ENCODE peak calls at places on chromosomes 11 and 22, in four cellular contexts. One of them, this sample, is unnamed. For H3K4me1, the result is how much of the 10 kb centered on the place peaks cover.

GRCh38 chr22:49936018-49936972 is 17.9 kb downstream of the CRELD2 start:
- DNase-seq in body of pancreas: peak
- DNase-seq in GM23338: peak
- DNase-seq in adrenal gland: peak
- DNase-seq in this sample: peak

GRCh38 chr11:109405671-109406070 is 16.3 kb upstream of the C11orf87 start:
- DNase-seq in GM23338: no peak
- DNase-seq in adrenal gland: no peak
- DNase-seq in body of pancreas: no peak
- DNase-seq in this sample: peak

GRCh38 chr11:76216536-76217326 is 10.4 kb upstream of the WNT11 start:
- DNase-seq in adrenal gland: peak
- DNase-seq in body of pancreas: no peak
- DNase-seq in GM23338: no peak
- DNase-seq in this sample: no peak

GRCh38 chr11:60944504-60945294 is 7.3 kb downstream of the SLC15A3 start:
- DNase-seq in body of pancreas: no peak
- DNase-seq in GM23338: peak
- DNase-seq in adrenal gland: no peak
- DNase-seq in this sample: no peak

GRCh38 chr11:11148104-11148509 is 204.9 kb downstream of the CSNK2A3 start:
- DNase-seq in body of pancreas: peak
- DNase-seq in adrenal gland: peak
- DNase-seq in GM23338: peak
- DNase-seq in this sample: peak

GRCh38 chr11:11963842-11964773 is 44.3 kb downstream of the DKK3 start:
- DNase-seq in body of pancreas: no peak
- DNase-seq in adrenal gland: no peak
- DNase-seq in GM23338: no peak
- DNase-seq in this sample: no peak

GRCh38 chr22:30605449-30606110 is 1.4 kb upstream of the TCN2 start:
- DNase-seq in body of pancreas: peak
- DNase-seq in adrenal gland: peak
- DNase-seq in GM23338: peak
- DNase-seq in this sample: no peak

GRCh38 chr11:61978703-61979661 is 11.5 kb upstream of the FTH1 start:
- DNase-seq in adrenal gland: peak
- DNase-seq in body of pancreas: no peak
- DNase-seq in GM23338: no peak
- DNase-seq in this sample: no peak

GRCh38 chr11:1531961-1532586 is 40.0 kb downstream of the DUSP8 start:
- DNase-seq in GM23338: no peak
- DNase-seq in body of pancreas: no peak
- DNase-seq in adrenal gland: peak
- DNase-seq in this sample: no peak

GRCh38 chr11:94024547-94024946 is 3.4 kb downstream of the HEPHL1 start:
- DNase-seq in body of pancreas: no peak
- DNase-seq in adrenal gland: no peak
- DNase-seq in GM23338: no peak
- DNase-seq in this sample: no peak

GRCh38 chr11:94023856-94024255 is 2.7 kb downstream of the HEPHL1 start:
- DNase-seq in adrenal gland: no peak
- DNase-seq in body of pancreas: no peak
- DNase-seq in GM23338: no peak
- DNase-seq in this sample: no peak

GRCh38 chr11:94017446-94017845 is 3.7 kb upstream of the HEPHL1 start:
- DNase-seq in GM23338: no peak
- DNase-seq in body of pancreas: no peak
- DNase-seq in adrenal gland: no peak
- DNase-seq in this sample: peak

GRCh38 chr11:94020777-94021615 is at the start of gene HEPHL1:
- DNase-seq in GM23338: peak
- DNase-seq in body of pancreas: no peak
- DNase-seq in adrenal gland: no peak
- DNase-seq in this sample: no peak

GRCh38 chr11:94018721-94019120 is 2.4 kb upstream of the HEPHL1 start:
- DNase-seq in GM23338: no peak
- DNase-seq in adrenal gland: no peak
- DNase-seq in body of pancreas: no peak
- DNase-seq in this sample: no peak
- H3K27ac ChIP-seq in GM23338: no peak
- H3K27ac ChIP-seq in adrenal gland: no peak
- H3K27ac ChIP-seq in body of pancreas: no peak
- H3K27ac ChIP-seq in this sample: no peak

DNA sequence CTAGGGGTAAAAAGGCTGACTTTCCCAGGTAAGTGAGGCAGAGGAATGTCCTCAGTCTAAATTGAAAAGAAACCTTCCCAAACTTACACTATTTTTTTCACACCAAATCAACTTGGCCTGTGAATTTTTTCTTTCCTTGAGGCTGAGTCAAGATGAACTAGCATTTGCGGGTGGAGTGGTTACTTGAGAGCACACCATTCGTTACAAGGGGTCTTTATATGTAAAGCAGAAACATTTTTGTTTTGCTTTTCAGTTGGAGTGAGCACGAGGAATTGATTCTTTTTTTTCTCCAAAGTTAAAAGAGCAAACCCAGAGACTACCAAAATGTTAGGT is 36.4 kb downstream of the MAML2 start:
- DNase-seq in GM23338: no peak
- DNase-seq in body of pancreas: no peak
- DNase-seq in adrenal gland: no peak
- DNase-seq in this sample: no peak
- H3K4me1 ChIP-seq in GM23338: under half
- H3K4me1 ChIP-seq in body of pancreas: under half
- H3K4me1 ChIP-seq in adrenal gland: under half
- H3K4me1 ChIP-seq in this sample: half or more

DNA sequence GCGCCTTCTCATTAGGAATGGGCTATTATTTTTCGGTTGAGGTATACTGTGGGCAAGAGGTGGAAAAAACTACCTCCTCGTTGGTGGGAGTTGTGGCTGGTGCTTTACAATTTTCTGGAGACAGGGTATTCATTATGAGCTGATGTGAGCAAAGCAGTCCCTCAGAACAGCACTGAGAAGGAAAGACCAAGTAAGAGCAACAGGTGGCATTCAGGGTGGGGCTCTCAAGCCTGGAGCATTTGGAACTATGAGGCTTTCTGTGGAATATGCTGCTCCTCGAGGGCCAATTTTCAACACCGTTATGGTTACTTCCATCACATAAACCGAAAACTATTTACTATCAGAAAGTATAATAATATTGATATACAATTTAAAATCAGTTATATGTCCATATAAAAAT is 3.7 kb downstream of the SNX19 start:
- DNase-seq in body of pancreas: no peak
- DNase-seq in GM23338: no peak
- DNase-seq in adrenal gland: no peak
- DNase-seq in this sample: no peak
- H3K27ac ChIP-seq in body of pancreas: no peak
- H3K27ac ChIP-seq in GM23338: no peak
- H3K27ac ChIP-seq in adrenal gland: no peak
- H3K27ac ChIP-seq in this sample: no peak

DNA sequence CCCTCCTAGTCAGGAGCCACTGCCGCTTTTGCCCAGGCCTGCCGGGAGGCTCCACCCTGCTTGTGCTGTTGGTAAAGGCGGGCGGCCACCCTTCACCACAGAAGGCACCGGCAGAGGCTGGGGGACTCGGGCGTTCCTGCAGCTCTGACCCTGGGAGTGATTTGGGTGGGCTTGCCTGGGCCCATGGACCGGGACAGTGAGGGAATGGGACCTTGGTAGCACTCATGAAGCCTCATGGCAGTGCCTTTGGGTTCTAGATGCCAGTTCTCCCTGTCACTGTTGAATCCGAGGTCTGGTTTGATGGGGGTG is 4.4 kb downstream of the TPCN2 start:
- DNase-seq in adrenal gland: no peak
- DNase-seq in GM23338: no peak
- DNase-seq in body of pancreas: no peak
- DNase-seq in this sample: no peak
- H3K4me1 ChIP-seq in adrenal gland: under half
- H3K4me1 ChIP-seq in GM23338: under half
- H3K4me1 ChIP-seq in body of pancreas: under half
- H3K4me1 ChIP-seq in this sample: under half

GRCh38 chr22:36378080-36378788 is 9.5 kb downstream of the MYH9 start:
- DNase-seq in GM23338: no peak
- DNase-seq in body of pancreas: no peak
- DNase-seq in adrenal gland: no peak
- DNase-seq in this sample: no peak
- H3K27ac ChIP-seq in GM23338: no peak
- H3K27ac ChIP-seq in body of pancreas: no peak
- H3K27ac ChIP-seq in adrenal gland: no peak
- H3K27ac ChIP-seq in this sample: no peak